ENCODE peak calls at places on chromosomes 6 and 20, in four cellular contexts. Z, G, N and I are unnamed samples.
A peak's percentile ranks its signal among the peaks of the same experiment; 100 is the strongest.

GRCh38 chr6:116072368-116072767 is 11.7 kb upstream of the FRK start:
- DNase-seq in Z (no peak), G (no peak), N (no peak), I (peak; percentile 9)

GRCh38 chr6:107061125-107062020 is 33.4 kb downstream of the MTRES1 start:
- DNase-seq in Z (no peak), G (no peak), N (no peak), I (no peak)

GRCh38 chr6:24658573-24659511 is 7.9 kb downstream of the TDP2 start:
- DNase-seq in Z (peak; percentile 64), G (no peak), N (no peak), I (no peak)

GRCh38 chr6:5412663-5413062 is 151.3 kb downstream of the FARS2 start:
- DNase-seq in Z (no peak), G (no peak), N (no peak), I (no peak)

GRCh38 chr6:15090145-15090579 is 155.7 kb upstream of the JARID2 start:
- DNase-seq in Z (no peak), G (no peak), N (no peak), I (no peak)

GRCh38 chr6:151485616-151486015 is 8.2 kb upstream of the CCDC170 start:
- DNase-seq in Z (no peak), G (no peak), N (no peak), I (no peak)

GRCh38 chr6:5749666-5750215 is 257.0 kb downstream of the NRN1 start:
- DNase-seq in Z (no peak), G (no peak), N (no peak), I (no peak)

GRCh38 chr20:48709292-48709691 is 118.5 kb downstream of the PREX1 start:
- DNase-seq in Z (no peak), G (no peak), N (no peak), I (no peak)

GRCh38 chr6:148112851-148113319 is 229.8 kb upstream of the SASH1 start:
- DNase-seq in Z (no peak), G (no peak), N (no peak), I (no peak)

GRCh38 chr20:32029561-32029960 is 19.3 kb downstream of the CCM2L start:
- DNase-seq in Z (no peak), G (no peak), N (no peak), I (no peak)

GRCh38 chr20:50311308-50312001 is 120.8 kb downstream of the CEBPB start:
- DNase-seq in Z (no peak), G (no peak), N (no peak), I (no peak)

GRCh38 chr20:50308513-50309279 is 118.1 kb downstream of the CEBPB start:
- DNase-seq in Z (peak; percentile 95), G (no peak), N (no peak), I (peak; percentile 57)

GRCh38 chr20:50310673-50311051 is 120.0 kb downstream of the CEBPB start:
- DNase-seq in Z (no peak), G (no peak), N (no peak), I (no peak)

GRCh38 chr20:50309280-50309763 is 118.7 kb downstream of the CEBPB start:
- DNase-seq in Z (no peak), G (no peak), N (no peak), I (no peak)

GRCh38 chr20:50309764-50310672 is 119.4 kb downstream of the CEBPB start:
- DNase-seq in Z (no peak), G (no peak), N (no peak), I (no peak)
- TF ChIP-seq CTCF in Z (no peak), G (no peak), N (no peak), I (no peak)

GRCh38 chr20:4592316-4593148 is 129.2 kb upstream of the PRND start:
- DNase-seq in Z (peak; percentile 11), G (peak; percentile 71), N (peak; percentile 88), I (peak; percentile 89)
- TF ChIP-seq CTCF in Z (peak; percentile 100), G (peak; percentile 97), N (peak; percentile 77), I (peak; percentile 98)

DNA sequence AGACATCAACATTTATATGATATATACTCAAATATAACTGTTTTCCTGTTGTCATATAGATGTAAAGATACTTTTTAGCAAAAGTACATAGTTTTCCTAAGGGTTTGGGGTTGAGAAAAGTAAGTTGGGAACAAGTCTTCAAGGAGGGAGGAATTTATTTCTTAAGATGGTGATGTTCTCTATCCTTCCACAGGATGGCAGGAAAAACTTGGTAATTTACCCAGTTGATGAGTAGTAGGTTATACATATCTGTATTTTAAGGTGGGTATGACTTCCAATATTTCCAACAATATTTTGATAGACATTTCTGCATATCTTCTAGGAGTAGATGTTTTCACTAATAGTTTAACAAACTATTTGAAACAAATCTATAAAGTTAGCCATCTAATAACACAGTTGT is 254.4 kb downstream of the RIMS1 start:
- DNase-seq in Z (peak; percentile 8), G (no peak), N (peak; percentile 31), I (no peak)
- TF ChIP-seq CTCF in Z (peak; percentile 56), G (no peak), N (no peak), I (no peak)

DNA sequence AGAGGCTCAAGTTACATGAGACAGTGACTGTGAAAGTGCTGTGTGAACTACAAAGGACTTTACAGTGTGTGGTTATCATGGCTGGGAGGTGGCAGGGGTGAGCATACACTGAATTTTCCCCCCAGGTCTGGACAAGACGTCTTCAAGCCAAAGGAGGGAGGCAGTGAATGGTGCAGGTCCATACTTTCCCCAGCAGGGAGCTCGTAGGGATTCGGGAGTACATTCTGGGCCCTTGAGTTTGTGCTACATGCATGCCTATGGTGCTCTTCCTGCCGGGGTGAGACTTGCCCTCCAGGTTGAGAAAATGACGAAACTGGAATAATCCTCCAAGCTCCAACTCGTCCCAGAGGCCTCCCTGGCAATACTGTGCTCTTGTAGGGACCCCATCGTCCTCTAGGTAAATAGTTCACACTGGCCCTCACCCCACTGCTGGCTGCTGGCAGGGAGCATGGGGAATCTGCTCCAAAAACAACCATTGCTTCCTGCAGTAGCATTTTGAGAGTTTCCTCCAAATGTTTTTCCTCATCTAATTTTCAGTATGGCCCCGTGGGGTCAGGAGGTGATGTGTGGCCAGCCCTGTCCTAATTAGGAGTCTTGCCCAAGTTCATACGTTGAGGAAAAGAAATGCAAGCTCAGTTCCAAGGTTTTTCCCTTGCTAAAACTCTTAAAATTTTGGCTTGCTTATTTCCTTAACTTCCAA is 57.6 kb downstream of the ZNF831 start:
- DNase-seq in Z (no peak), G (no peak), N (no peak), I (no peak)
- TF ChIP-seq CTCF in Z (peak; percentile 28), G (no peak), N (no peak), I (no peak)

DNA sequence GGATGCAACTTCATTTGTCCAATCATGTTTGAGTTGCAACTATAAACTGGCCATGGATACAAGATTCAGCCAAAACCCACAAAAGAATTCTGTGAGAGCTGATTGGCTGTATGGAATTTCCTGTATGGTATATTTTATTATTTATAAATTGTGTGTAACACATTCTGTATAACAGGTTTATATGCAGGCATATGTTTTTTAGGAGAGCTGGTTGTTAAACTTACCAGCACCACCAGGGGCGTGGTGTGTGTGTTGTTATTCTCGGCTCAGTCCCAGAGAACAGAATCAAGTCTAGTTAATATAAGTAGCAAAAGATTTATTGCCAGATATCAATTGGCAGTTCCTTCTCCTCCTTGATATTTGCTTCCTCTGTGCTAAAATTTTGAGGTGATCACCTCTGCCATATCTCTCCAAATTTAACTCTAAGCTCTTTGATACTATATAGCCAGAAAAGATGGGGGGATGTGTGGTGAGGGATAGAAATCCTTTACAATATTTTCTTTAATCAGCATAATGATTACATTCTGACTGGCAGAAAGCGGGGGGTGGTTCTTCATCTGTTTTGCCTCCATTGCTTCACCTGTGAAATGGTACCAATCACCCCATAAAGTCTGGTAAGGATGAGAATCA is 22.9 kb downstream of the CNBD2 start:
- DNase-seq in Z (peak; percentile 35), G (no peak), N (peak; percentile 39), I (peak; percentile 29)
- TF ChIP-seq CTCF in Z (peak; percentile 76), G (peak; percentile 67), N (peak; percentile 49), I (peak; percentile 53)

DNA sequence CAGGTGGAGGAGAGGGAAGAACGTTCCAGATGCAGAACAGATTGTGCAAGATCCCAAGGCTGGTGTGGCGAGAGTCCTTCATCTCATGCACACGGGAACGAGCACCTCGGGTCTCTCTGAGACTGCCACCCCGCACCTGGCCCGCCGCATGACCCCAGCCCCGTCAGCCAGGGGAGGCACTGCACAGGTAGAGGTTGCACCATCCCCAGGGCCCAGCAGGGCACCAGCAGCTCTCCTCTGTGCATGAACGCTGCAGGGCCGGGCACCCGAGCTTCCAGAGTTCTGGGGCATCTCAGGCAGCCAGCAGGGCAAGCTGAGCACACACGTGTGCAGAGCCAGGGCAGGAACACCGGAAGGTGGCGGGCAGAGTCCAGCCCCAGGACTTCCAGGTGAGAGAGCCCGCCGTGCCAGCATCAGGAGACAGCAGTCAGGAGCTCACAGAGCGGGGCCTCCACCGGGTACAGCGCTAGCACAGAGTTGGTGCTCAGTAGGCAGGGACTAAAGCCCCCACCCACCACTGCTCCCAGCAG is 193.2 kb downstream of the TAF4 start:
- DNase-seq in Z (no peak), G (no peak), N (no peak), I (no peak)
- TF ChIP-seq CTCF in Z (no peak), G (no peak), N (no peak), I (no peak)

GRCh38 chr20:22106308-22106938 is 401.0 kb downstream of the PAX1 start:
- DNase-seq in Z (no peak), G (no peak), N (peak; percentile 37), I (peak; percentile 18)
- TF ChIP-seq CTCF in Z (peak; percentile 35), G (peak; percentile 74), N (peak; percentile 60), I (peak; percentile 76)

GRCh38 chr6:159461998-159462397 is 231.0 kb downstream of the SOD2 start:
- DNase-seq in Z (no peak), G (no peak), N (no peak), I (no peak)

GRCh38 chr6:159462446-159462845 is 230.6 kb downstream of the SOD2 start:
- DNase-seq in Z (no peak), G (no peak), N (no peak), I (no peak)

GRCh38 chr6:159464827-159465226 is 228.2 kb downstream of the SOD2 start:
- DNase-seq in Z (no peak), G (no peak), N (no peak), I (no peak)

GRCh38 chr6:159461266-159461665 is 231.8 kb downstream of the SOD2 start:
- DNase-seq in Z (peak; percentile 2), G (no peak), N (no peak), I (no peak)

GRCh38 chr6:159463440-159463839 is 229.6 kb downstream of the SOD2 start:
- DNase-seq in Z (no peak), G (no peak), N (peak; percentile 51), I (no peak)
- TF ChIP-seq CTCF in Z (peak; percentile 64), G (peak; percentile 61), N (peak; percentile 53), I (peak; percentile 51)

GRCh38 chr6:38271081-38271480 is 368.6 kb downstream of the BTBD9 start:
- DNase-seq in Z (no peak), G (no peak), N (no peak), I (no peak)
- TF ChIP-seq CTCF in Z (peak; percentile 30), G (no peak), N (no peak), I (no peak)